ENCODE peak calls at places on chromosomes 11 and 22, in five cellular contexts. One of them, this sample, is unnamed.

GRCh38 chr11:43925932-43926505 is 16.4 kb upstream of the C11orf96 start:
- DNase-seq in fibroblast of lung: peak
- DNase-seq in neuronal stem cell: no peak
- DNase-seq in PC-9: no peak
- DNase-seq in breast epithelium: no peak
- DNase-seq in this sample: no peak

GRCh38 chr11:937853-938261 is 12.2 kb downstream of the AP2A2 start:
- DNase-seq in fibroblast of lung: no peak
- DNase-seq in neuronal stem cell: no peak
- DNase-seq in PC-9: no peak
- DNase-seq in breast epithelium: no peak
- DNase-seq in this sample: no peak

GRCh38 chr11:19872526-19873135 is 160.0 kb downstream of the NAV2 start:
- DNase-seq in fibroblast of lung: no peak
- DNase-seq in neuronal stem cell: no peak
- DNase-seq in PC-9: no peak
- DNase-seq in breast epithelium: no peak
- DNase-seq in this sample: no peak

GRCh38 chr11:69396051-69396947 is 85.2 kb upstream of the LINC01488 start:
- DNase-seq in fibroblast of lung: no peak
- DNase-seq in neuronal stem cell: no peak
- DNase-seq in PC-9: no peak
- DNase-seq in breast epithelium: no peak
- DNase-seq in this sample: no peak

GRCh38 chr11:45036010-45036409 is 85.3 kb upstream of the TP53I11 start:
- DNase-seq in fibroblast of lung: no peak
- DNase-seq in neuronal stem cell: no peak
- DNase-seq in PC-9: no peak
- DNase-seq in breast epithelium: no peak
- DNase-seq in this sample: no peak

GRCh38 chr11:83726316-83726715 is 440.1 kb upstream of the CCDC90B start:
- DNase-seq in fibroblast of lung: no peak
- DNase-seq in neuronal stem cell: no peak
- DNase-seq in PC-9: no peak
- DNase-seq in breast epithelium: no peak
- DNase-seq in this sample: no peak

GRCh38 chr11:67119577-67120391 is 721 bp downstream of the KDM2A start:
- DNase-seq in fibroblast of lung: no peak
- DNase-seq in neuronal stem cell: peak
- DNase-seq in PC-9: no peak
- DNase-seq in breast epithelium: no peak
- DNase-seq in this sample: no peak

GRCh38 chr11:123628936-123629683 is 25.3 kb downstream of the SCN3B start:
- DNase-seq in fibroblast of lung: peak
- DNase-seq in neuronal stem cell: no peak
- DNase-seq in PC-9: no peak
- DNase-seq in breast epithelium: no peak
- DNase-seq in this sample: no peak

GRCh38 chr22:25882366-25882765 is 140.4 kb downstream of the MYO18B start:
- DNase-seq in fibroblast of lung: no peak
- DNase-seq in neuronal stem cell: no peak
- DNase-seq in PC-9: no peak
- DNase-seq in breast epithelium: no peak
- DNase-seq in this sample: no peak

GRCh38 chr22:25884121-25884520 is 142.1 kb downstream of the MYO18B start:
- DNase-seq in fibroblast of lung: no peak
- DNase-seq in neuronal stem cell: no peak
- DNase-seq in PC-9: no peak
- DNase-seq in breast epithelium: no peak
- DNase-seq in this sample: no peak

GRCh38 chr22:25878933-25879332 is 136.9 kb downstream of the MYO18B start:
- DNase-seq in fibroblast of lung: no peak
- DNase-seq in neuronal stem cell: no peak
- DNase-seq in PC-9: no peak
- DNase-seq in breast epithelium: no peak
- DNase-seq in this sample: no peak

GRCh38 chr22:25881353-25881752 is 139.4 kb downstream of the MYO18B start:
- DNase-seq in fibroblast of lung: no peak
- DNase-seq in neuronal stem cell: no peak
- DNase-seq in PC-9: no peak
- DNase-seq in breast epithelium: no peak
- DNase-seq in this sample: no peak

DNA sequence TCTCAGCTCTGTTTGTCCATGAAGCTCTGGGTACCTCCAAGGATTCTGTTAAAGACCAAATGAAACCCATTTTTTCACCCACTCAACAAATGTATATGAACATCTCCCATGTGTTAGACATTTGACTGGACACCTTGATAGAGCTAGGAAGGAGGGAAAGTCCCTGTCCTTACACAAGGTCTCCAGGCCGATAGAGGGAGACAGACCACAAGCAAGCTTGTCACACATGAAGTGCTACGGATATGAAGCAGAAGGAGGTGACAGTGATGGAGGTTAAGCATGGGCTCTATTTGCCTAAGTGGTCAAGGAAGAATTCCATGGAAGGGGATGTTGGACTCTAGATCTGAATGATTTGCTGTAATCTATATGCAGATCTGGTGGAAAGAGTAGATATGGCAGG is 138.5 kb downstream of the MYO18B start:
- DNase-seq in fibroblast of lung: no peak
- DNase-seq in neuronal stem cell: no peak
- DNase-seq in PC-9: no peak
- DNase-seq in breast epithelium: no peak
- DNase-seq in this sample: no peak
- H3K27ac ChIP-seq in fibroblast of lung: no peak
- H3K27ac ChIP-seq in neuronal stem cell: no peak
- H3K27ac ChIP-seq in PC-9: no peak
- H3K27ac ChIP-seq in breast epithelium: no peak
- H3K27ac ChIP-seq in this sample: no peak

DNA sequence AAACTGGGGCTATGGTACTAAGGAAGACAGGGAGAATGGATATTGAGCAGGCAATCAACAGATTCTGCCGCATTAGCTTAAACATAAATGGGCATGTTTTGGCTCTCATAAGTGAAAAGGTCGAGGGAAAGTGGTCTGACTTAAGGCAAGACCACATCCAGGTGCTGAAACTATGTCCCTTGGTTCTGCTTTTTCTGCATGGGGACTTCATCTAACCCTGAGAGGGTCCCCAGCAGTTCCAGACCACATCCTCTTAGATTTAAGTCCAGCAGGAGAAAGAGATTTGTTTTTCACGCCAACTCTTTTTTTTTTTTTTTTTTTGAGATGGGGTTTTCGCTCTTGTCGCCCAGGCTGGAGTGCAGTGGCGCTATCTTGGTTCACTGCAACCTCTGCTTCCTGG is 5.5 kb downstream of the RPS6KA4 start:
- DNase-seq in fibroblast of lung: no peak
- DNase-seq in neuronal stem cell: no peak
- DNase-seq in PC-9: no peak
- DNase-seq in breast epithelium: no peak
- DNase-seq in this sample: no peak
- H3K27ac ChIP-seq in fibroblast of lung: no peak
- H3K27ac ChIP-seq in neuronal stem cell: no peak
- H3K27ac ChIP-seq in PC-9: no peak
- H3K27ac ChIP-seq in breast epithelium: no peak
- H3K27ac ChIP-seq in this sample: no peak

DNA sequence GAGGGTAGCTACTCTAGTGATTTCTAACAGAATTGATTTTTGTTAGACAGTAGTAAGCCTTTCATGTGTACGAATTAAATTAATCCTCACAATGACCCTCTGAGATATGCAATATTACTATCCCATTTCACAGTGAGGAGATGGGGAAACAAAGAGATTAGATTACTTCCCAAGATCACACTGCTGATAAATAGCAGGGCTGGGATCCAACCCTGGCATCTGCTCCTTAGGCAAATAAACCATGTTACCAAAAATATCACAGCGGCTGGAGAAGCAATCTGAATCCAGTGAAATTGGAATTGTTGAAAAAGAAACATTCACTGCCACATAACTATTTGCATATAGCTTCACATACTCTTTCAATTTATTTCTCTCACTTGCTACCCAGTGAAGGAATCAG is 12.8 kb upstream of the CAVIN3 start:
- DNase-seq in fibroblast of lung: peak
- DNase-seq in neuronal stem cell: no peak
- DNase-seq in PC-9: no peak
- DNase-seq in breast epithelium: no peak
- DNase-seq in this sample: no peak
- H3K27ac ChIP-seq in fibroblast of lung: no peak
- H3K27ac ChIP-seq in neuronal stem cell: no peak
- H3K27ac ChIP-seq in PC-9: no peak
- H3K27ac ChIP-seq in breast epithelium: no peak
- H3K27ac ChIP-seq in this sample: no peak

DNA sequence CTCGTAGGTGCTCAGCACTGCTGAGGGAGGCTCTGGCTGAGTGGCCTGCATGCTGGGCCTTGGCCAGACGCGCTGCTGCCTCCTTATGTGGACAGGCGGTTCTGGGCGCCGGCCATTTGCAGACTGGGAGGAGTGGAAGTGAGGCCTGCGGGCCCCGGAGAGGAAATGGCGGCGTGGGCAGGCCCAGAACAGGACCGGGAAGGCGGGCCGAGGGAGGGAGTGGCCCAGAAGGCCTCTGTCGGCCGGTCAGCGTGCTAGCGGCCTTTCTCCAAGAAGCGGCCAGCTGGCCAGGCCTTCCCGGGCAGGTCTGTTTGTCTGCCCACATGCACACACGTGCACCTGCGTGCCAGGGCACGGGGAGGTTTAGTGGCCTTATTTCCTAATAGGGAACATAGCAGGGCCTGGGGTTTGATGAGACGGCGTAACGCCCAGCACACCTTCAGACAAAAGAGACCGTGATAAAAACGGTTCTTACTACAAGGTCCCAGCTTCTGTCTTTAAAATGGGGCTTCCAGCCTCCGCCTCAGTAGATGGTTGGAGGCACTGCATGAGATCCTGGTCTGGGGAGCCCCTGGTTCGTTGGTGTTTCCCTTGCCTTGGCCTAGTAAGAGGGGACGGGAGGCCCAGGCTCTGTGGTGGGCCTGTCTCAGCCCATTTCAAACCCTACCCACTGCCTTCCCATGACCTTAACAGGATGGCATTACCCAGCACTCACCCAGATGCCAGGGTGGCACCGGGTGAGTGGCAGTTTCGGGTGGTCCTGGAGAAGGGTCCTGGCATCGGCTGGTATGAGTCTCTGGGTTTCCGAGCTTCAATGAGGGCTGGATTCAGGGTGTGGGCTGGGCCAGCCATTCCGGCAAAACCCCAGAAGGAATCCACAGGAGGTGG is 65.1 kb upstream of the PPARA start:
- DNase-seq in fibroblast of lung: no peak
- DNase-seq in neuronal stem cell: no peak
- DNase-seq in PC-9: no peak
- DNase-seq in breast epithelium: peak
- DNase-seq in this sample: no peak
- H3K27ac ChIP-seq in fibroblast of lung: peak
- H3K27ac ChIP-seq in neuronal stem cell: no peak
- H3K27ac ChIP-seq in PC-9: peak
- H3K27ac ChIP-seq in breast epithelium: peak
- H3K27ac ChIP-seq in this sample: peak

DNA sequence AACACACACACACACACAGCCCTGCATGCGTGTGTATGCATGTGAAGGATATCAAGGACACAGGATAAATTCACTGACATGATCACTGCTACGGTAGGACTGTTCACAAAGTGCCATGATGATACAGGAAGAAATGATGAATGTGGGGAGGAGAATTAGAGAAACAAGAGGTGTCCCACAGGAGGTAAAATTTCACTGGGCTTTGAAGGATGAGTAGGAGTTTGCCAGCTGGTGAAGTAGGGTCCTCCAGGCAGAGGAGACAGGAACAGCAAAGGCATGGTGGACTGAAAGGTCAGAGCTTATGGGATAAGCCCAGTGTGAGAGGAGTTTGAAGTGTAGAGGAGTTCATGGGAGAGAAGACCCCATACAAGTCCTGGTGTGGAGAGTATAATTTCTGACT is 18.6 kb downstream of the NECTIN1 start:
- DNase-seq in fibroblast of lung: no peak
- DNase-seq in neuronal stem cell: no peak
- DNase-seq in PC-9: no peak
- DNase-seq in breast epithelium: no peak
- DNase-seq in this sample: no peak
- H3K27ac ChIP-seq in fibroblast of lung: no peak
- H3K27ac ChIP-seq in neuronal stem cell: peak
- H3K27ac ChIP-seq in PC-9: no peak
- H3K27ac ChIP-seq in breast epithelium: no peak
- H3K27ac ChIP-seq in this sample: no peak

DNA sequence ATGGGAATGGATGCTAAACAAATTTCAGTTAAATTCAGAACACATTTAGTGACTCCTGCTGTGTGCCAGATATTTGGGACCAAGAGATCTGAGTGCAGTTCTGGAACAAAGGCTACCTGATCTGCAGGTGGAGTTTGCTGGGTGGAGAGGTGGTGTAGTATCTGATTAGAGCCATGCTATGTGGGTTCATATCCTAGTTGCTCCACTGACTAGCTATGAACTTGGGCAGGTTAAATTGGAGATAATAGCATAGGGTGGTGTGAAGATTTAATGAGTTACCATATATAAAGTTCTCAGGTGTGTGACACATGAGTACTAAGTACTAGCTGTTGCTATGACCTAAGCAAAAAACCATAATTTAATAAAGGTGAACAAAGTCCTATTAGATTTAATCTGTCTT is 2.0 kb downstream of the ENDOD1 start:
- DNase-seq in fibroblast of lung: no peak
- DNase-seq in neuronal stem cell: no peak
- DNase-seq in PC-9: no peak
- DNase-seq in breast epithelium: no peak
- DNase-seq in this sample: no peak
- H3K27ac ChIP-seq in fibroblast of lung: no peak
- H3K27ac ChIP-seq in neuronal stem cell: no peak
- H3K27ac ChIP-seq in PC-9: no peak
- H3K27ac ChIP-seq in breast epithelium: no peak
- H3K27ac ChIP-seq in this sample: no peak

DNA sequence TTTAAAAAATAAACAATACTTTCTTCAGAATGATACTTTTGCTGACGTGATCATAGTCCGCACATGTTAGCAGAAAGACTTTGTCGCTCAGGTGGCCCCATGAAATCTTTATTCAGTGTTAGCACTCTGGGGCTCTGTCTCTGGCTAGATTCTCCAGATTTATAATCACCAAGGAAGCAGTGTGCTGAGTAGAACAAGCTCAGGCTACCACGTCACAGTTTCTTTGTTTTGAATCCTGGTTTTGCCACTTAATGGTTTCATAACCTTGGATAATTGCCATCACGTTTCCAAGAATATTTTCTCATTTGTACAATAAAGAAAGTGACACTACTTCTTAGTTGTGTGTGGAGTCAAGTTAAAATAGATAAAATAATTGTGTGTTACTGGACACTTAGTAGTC is 3.9 kb upstream of the MUC15 start:
- DNase-seq in fibroblast of lung: peak
- DNase-seq in neuronal stem cell: no peak
- DNase-seq in PC-9: no peak
- DNase-seq in breast epithelium: no peak
- DNase-seq in this sample: no peak
- H3K27ac ChIP-seq in fibroblast of lung: no peak
- H3K27ac ChIP-seq in neuronal stem cell: no peak
- H3K27ac ChIP-seq in PC-9: no peak
- H3K27ac ChIP-seq in breast epithelium: peak
- H3K27ac ChIP-seq in this sample: no peak

DNA sequence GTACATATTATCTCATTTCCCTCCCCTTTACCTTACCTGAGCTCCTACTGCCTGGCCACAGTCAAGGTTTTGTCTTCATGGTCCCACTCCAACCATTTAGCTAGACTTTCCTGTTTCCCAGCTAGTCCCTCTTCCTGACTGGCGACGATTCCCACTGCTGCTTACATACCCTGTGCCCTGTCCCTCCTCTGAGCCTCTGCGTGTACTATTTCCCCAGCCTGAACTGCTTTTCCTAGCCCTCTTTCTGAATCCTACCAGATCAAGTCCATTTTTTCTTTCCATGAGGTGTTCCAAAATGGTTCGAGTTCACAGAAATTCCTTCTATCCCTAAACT is 23.4 kb downstream of the MRPL16 start:
- DNase-seq in fibroblast of lung: no peak
- DNase-seq in neuronal stem cell: no peak
- DNase-seq in PC-9: no peak
- DNase-seq in breast epithelium: no peak
- DNase-seq in this sample: no peak
- H3K27ac ChIP-seq in fibroblast of lung: no peak
- H3K27ac ChIP-seq in neuronal stem cell: no peak
- H3K27ac ChIP-seq in PC-9: peak
- H3K27ac ChIP-seq in breast epithelium: peak
- H3K27ac ChIP-seq in this sample: peak

This sample was measured in epithelial cell of prostate.